ENCODE peak calls at places on chromosomes 2 and 18, in five cellular contexts. C, D, Y, N and G are unnamed samples.

GRCh38 chr2:195824478-195824877 is 167.5 kb downstream of the SLC39A10 start:
- DNase-seq in N (no peak), D (no peak), C (no peak), Y (peak; percentile 47), G (no peak)

GRCh38 chr2:230411484-230412368 is 4.3 kb upstream of the SP100 start:
- DNase-seq in D (peak; percentile 74), N (peak; percentile 51), Y (peak; percentile 43), C (peak; percentile 83), G (no peak)

GRCh38 chr2:239288951-239289481 is 111.8 kb downstream of the HDAC4 start:
- DNase-seq in D (peak; percentile 57), Y (no peak), N (no peak), C (no peak), G (no peak)

GRCh38 chr18:36075862-36076587 is 8.7 kb upstream of the RPRD1A start:
- DNase-seq in Y (peak; percentile 95), D (peak; percentile 45), C (no peak), N (no peak), G (no peak)

GRCh38 chr2:17877811-17878221 is 651 bp upstream of the KCNS3 start:
- DNase-seq in D (peak; percentile 7), C (no peak), N (no peak), Y (peak; percentile 4), G (no peak)

GRCh38 chr2:30361751-30362394 is 85.2 kb upstream of the LCLAT1 start:
- DNase-seq in C (no peak), Y (peak; percentile 14), N (no peak), D (no peak), G (no peak)

GRCh38 chr18:22831441-22831904 is 101.7 kb upstream of the RBBP8 start:
- DNase-seq in Y (peak; percentile 90), N (no peak), D (peak; percentile 84), C (no peak), G (no peak)

GRCh38 chr2:212528106-212528856 is 10.3 kb downstream of the ERBB4 start:
- DNase-seq in Y (no peak), N (no peak), D (no peak), C (peak; percentile 20), G (no peak)

GRCh38 chr2:65220432-65221131 is 7.0 kb upstream of the ACTR2 start:
- DNase-seq in C (no peak), N (no peak), D (peak; percentile 44), Y (no peak), G (no peak)

GRCh38 chr2:186535861-186536260 is 49.8 kb downstream of the ZC3H15 start:
- DNase-seq in N (no peak), Y (no peak), D (no peak), C (no peak), G (no peak)

GRCh38 chr18:3773303-3773702 is 323.3 kb downstream of the TGIF1 start:
- DNase-seq in N (no peak), Y (peak; percentile 69), D (peak; percentile 32), C (no peak), G (no peak)

GRCh38 chr18:33052886-33053285 is 280.1 kb upstream of the KLHL14 start:
- DNase-seq in N (no peak), D (no peak), C (no peak), Y (no peak), G (no peak)

GRCh38 chr2:150478206-150478974 is 9.1 kb downstream of the RND3 start:
- DNase-seq in Y (peak; percentile 50), N (no peak), C (no peak), D (peak; percentile 48), G (no peak)

GRCh38 chr2:120966510-120967254 is 231.0 kb downstream of the GLI2 start:
- DNase-seq in Y (no peak), D (no peak), N (no peak), C (no peak), G (no peak)

GRCh38 chr2:68368657-68369339 is 3.7 kb downstream of the PLEK start:
- DNase-seq in N (no peak), D (peak; percentile 77), C (no peak), Y (peak; percentile 82), G (no peak)

GRCh38 chr2:9201185-9201891 is 5.3 kb upstream of the ASAP2 start:
- DNase-seq in N (no peak), C (no peak), D (peak; percentile 80), Y (peak; percentile 63), G (peak; percentile 57)

GRCh38 chr2:177164584-177165052 is 48.0 kb upstream of the HNRNPA3 start:
- DNase-seq in Y (peak; percentile 77), N (peak; percentile 85), C (peak; percentile 89), D (peak; percentile 86), G (peak; percentile 92)

GRCh38 chr2:149000168-149000938 is 38.1 kb upstream of the LYPD6B start:
- DNase-seq in N (no peak), C (no peak), D (peak; percentile 3), Y (no peak), G (no peak)

GRCh38 chr2:64287321-64287720 is 143.1 kb upstream of the PELI1 start:
- DNase-seq in Y (no peak), C (no peak), N (no peak), D (no peak), G (no peak)

GRCh38 chr2:181649436-181649979 is 7.4 kb downstream of the CERKL start:
- DNase-seq in N (no peak), D (no peak), Y (peak; percentile 6), C (no peak), G (no peak)

GRCh38 chr18:76992226-76993084 is 140.1 kb downstream of the MBP start:
- DNase-seq in N (no peak), Y (no peak), C (no peak), D (no peak), G (no peak)

GRCh38 chr2:218471982-218472381 is 53.1 kb downstream of the VIL1 start:
- DNase-seq in C (no peak), D (no peak), N (no peak), Y (no peak), G (no peak)

GRCh38 chr2:161171595-161171929 is 11.3 kb downstream of the TANK start:
- DNase-seq in N (no peak), C (no peak), D (peak; percentile 44), Y (peak; percentile 40), G (no peak)
- H3K4me3 ChIP-seq in N (no peak overlapping the region), C (no peak overlapping the region), D (no peak overlapping the region), Y (no peak overlapping the region), G (no peak overlapping the region)

DNA sequence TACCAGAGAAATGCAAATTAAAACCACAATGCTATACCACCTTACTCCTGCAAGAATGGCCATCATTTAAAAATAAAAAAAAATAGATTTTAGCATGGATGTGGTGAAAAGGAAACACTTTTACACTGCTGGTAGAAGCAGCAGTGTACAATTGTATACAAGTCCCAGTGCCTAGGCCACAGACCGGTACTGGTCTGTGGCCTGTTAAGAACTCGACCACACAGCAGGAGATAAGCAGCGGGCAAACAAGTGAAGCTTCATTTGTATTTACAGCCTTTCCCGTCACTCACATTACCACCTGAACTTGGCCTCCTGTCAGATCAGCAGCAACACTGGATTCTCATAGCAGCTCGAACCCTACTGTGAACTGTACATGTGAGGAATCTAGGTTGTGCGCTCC is 60.7 kb upstream of the DSC1 start:
- DNase-seq in Y (no peak), C (no peak), D (no peak), N (no peak), G (no peak)
- H3K4me3 ChIP-seq in Y (no peak overlapping the region), C (no peak overlapping the region), D (no peak overlapping the region), N (no peak overlapping the region), G (peak overlapping the region; percentile 18)

DNA sequence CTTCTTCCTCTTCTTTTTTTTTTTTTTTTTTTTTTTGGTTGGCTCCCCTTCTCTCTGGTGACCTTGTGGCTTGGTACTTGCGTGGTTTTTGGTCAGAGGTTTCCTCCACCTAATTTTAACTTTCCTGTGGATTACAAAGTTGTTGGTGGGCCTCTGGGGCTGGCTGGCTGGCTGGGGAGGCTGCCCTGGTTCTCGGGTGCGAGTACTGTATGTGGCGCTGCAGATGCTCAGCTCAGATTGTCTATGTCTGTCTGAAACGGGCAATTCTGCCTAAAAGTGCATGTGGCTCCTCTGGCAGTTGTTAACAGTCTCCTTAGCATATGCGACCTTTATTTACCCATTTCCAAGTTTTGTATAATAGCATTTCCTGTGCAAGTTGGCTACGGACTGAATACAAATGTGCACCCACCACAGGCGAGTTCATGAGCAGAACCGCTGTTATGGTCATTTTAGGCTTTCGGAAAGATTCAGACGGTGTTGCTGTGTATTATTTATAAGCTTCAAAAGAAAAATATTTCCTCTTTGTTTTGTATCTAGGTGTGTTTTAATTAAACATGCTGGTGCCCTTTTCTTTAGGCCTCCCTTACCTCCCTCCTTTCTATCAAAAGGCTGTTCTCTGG is 4.4 kb downstream of the TBR1 start:
- DNase-seq in D (no peak), Y (no peak), C (no peak), N (no peak), G (no peak)
- H3K4me3 ChIP-seq in D (no peak overlapping the region), Y (no peak overlapping the region), C (no peak overlapping the region), N (no peak overlapping the region), G (no peak overlapping the region)

DNA sequence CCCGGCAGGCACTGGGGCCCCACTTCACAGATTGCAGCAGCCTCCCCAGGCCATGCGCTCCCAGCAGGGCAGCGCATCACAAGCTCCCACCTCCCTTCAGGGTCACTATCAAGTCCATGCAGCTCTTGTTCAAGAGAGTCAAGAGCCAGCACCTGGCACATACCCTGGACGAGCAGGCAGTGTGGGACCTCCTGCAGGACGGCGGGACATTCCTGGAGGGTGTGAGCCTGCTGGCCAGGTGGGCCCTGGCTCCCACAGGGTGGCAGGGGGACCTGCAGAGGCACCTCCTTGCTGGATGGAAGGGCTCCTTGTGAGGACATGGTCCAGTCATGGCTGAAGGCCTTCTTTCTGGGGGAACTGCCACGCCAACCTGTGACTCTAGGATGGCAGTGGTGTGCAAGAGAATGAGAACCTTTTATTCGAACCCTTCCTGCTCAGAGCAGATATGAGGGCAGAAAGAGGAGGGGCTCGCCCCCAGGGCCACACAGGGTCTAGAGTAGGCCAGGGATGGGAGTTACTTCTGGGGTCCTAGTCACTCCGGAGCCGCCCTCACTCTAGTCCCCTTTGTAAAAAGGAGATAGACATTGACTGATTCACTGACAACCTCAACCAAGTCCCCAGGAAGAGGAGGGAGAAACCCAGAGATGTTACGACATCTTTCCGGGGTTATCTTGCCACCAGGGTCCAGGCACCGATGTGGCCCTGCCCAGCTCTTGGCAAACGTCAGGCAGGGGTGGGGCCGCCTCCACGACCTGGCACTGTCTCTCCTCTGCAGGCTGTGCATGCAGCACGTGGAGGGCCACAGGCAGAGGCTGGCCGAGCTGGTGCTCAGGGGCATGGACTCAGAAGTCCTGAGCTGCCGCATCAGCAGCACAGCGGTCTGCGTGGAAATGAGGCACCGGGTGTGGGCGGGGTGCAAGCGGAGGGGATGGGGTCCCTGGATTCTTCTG is 31.3 kb downstream of the HJURP start:
- DNase-seq in C (no peak), Y (no peak), D (no peak), N (no peak), G (no peak)
- H3K4me3 ChIP-seq in C (no peak overlapping the region), Y (no peak overlapping the region), D (no peak overlapping the region), N (no peak overlapping the region), G (no peak overlapping the region)

DNA sequence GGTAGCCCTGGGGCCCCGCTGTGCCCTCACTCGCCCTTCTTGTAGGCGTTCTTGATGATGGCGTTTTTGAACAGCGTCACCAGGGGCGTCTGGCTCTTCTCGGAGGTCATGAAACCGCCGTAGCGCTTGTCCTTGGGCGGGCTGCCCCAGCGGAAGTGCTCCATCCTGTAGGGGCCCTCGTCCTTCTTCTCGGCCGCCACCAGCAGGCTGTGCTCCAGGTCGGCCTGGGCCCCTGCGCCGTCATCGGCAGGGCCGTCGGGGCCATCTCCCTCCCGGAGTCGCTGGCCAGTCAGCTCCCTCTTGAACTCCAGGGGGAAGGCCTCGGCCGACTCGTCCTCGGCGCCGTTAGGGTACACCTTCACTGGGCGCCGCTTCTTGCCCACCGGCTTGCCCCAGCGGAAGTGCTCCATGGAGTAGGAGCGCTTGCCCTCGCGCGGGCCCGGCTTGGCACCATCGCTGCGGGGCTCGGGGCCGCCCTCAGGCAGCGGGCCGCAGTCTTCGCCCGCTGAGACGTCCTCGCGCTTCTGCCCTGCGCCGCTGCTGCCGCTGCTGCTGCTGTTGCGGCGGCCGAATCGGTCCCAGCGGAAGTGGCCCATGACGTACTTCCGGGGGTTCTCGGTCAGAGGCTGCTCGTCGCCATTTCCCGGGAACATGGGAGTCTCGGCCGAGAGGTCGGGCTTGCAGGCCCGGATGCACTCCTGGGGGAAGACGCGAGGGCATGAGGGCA is 7.2 kb downstream of the POMC start:
- DNase-seq in N (peak; percentile 78), D (peak; percentile 13), Y (peak; percentile 24), C (peak; percentile 88), G (no peak)
- H3K4me3 ChIP-seq in N (peak overlapping the region; percentile 43), D (peak overlapping the region; percentile 17), Y (peak overlapping the region; percentile 27), C (peak overlapping the region; percentile 29), G (peak overlapping the region; percentile 45)